ENCODE peak calls at places on chromosomes 13 and 19, in ten cellular contexts. Y is adrenal gland; D is thoracic aorta; V is CD4-positive, CD25-positive, alpha-beta regulatory T cell; X is effector memory CD4-positive, alpha-beta T cell; Q is tibial artery; E is DND-41; N is uterus; M is gastrocnemius medialis; G is esophagus squamous epithelium. O is an unnamed sample. For H3K36me3, the result is how much of the 10 kb centered on the place peaks cover.

GRCh38 chr13:72141845-72142470 is 275.0 kb upstream of the DACH1 start:
- DNase-seq in G (no peak), D (no peak), M (no peak), N (no peak), Y (peak), Q (no peak), V (no peak), E (no peak), X (no peak), O (no peak)

GRCh38 chr13:72656357-72656756 is 71.1 kb downstream of the MZT1 start:
- DNase-seq in Y (no peak), D (no peak), Q (no peak), N (no peak), G (no peak), X (no peak), M (no peak), E (no peak), V (no peak), O (no peak)

GRCh38 chr13:42001580-42001979 is 40.7 kb upstream of the VWA8 start:
- DNase-seq in Y (no peak), G (no peak), M (no peak), E (no peak), V (no peak), N (peak), D (no peak), X (no peak), Q (no peak), O (no peak)

GRCh38 chr13:109485136-109485794 is 301.1 kb downstream of the IRS2 start:
- DNase-seq in G (no peak), X (no peak), V (no peak), Q (no peak), N (no peak), E (no peak), D (no peak), M (no peak), Y (no peak), O (no peak)

GRCh38 chr13:101751488-101751887 is 299.0 kb downstream of the ITGBL1 start:
- DNase-seq in Y (no peak), D (no peak), E (no peak), V (no peak), X (no peak), G (no peak), M (no peak), Q (no peak), N (no peak), O (no peak)

GRCh38 chr19:52039169-52039568 is 9.5 kb downstream of the ZNF432 start:
- DNase-seq in X (no peak), G (no peak), V (no peak), D (no peak), N (no peak), Q (no peak), M (no peak), E (no peak), Y (no peak), O (no peak)

GRCh38 chr13:96003304-96003703 is 49.9 kb downstream of the UGGT2 start:
- DNase-seq in X (no peak), N (no peak), Y (no peak), Q (no peak), E (no peak), G (no peak), V (no peak), M (no peak), D (no peak), O (no peak)

GRCh38 chr19:14840206-14840605 is 5.2 kb upstream of the OR7A5 start:
- DNase-seq in V (no peak), M (no peak), N (no peak), G (no peak), X (no peak), D (no peak), Q (no peak), Y (no peak), E (no peak), O (no peak)

GRCh38 chr13:111383591-111384440 is 63.4 kb downstream of the TEX29 start:
- DNase-seq in M (no peak), D (no peak), G (no peak), Q (peak), X (no peak), Y (peak), V (no peak), E (no peak), N (no peak), O (no peak)

GRCh38 chr13:29994911-29995601 is 144.6 kb upstream of the UBL3 start:
- DNase-seq in X (no peak), D (no peak), E (no peak), Q (no peak), Y (no peak), G (no peak), V (no peak), N (peak), M (peak), O (no peak)

GRCh38 chr19:2405256-2405655 is 22.1 kb downstream of the TIMM13 start:
- DNase-seq in Q (no peak), V (no peak), D (no peak), Y (no peak), E (no peak), M (no peak), N (no peak), X (no peak), G (no peak), O (no peak)

GRCh38 chr19:49555600-49556411 is 24.6 kb downstream of the NOSIP start:
- DNase-seq in M (peak), G (no peak), Y (peak), V (peak), E (peak), N (peak), Q (peak), D (no peak), X (peak), O (peak)

GRCh38 chr19:10262771-10263170 is 8.1 kb upstream of the ICAM1 start:
- DNase-seq in E (no peak), Q (no peak), M (no peak), V (no peak), G (no peak), Y (no peak), D (no peak), N (no peak), X (no peak), O (no peak)

GRCh38 chr13:110399801-110400200 is 92.7 kb downstream of the COL4A2 start:
- DNase-seq in V (no peak), M (no peak), D (no peak), N (no peak), Q (no peak), G (no peak), E (no peak), Y (no peak), X (no peak), O (no peak)

GRCh38 chr13:58455094-58455493 is 823.5 kb downstream of the PCDH17 start:
- DNase-seq in E (no peak), M (no peak), Q (no peak), X (no peak), G (no peak), V (no peak), N (no peak), Y (no peak), D (no peak), O (no peak)

GRCh38 chr19:16654621-16655020 is 5.3 kb downstream of the SMIM7 start:
- DNase-seq in Q (no peak), D (no peak), M (no peak), V (no peak), N (no peak), G (no peak), X (no peak), E (no peak), Y (no peak), O (no peak)

GRCh38 chr19:18464646-18465045 is 26.7 kb upstream of the ISYNA1 start:
- DNase-seq in V (no peak), M (peak), G (no peak), N (peak), Q (peak), X (no peak), E (no peak), Y (peak), D (peak), O (peak)

GRCh38 chr13:94325660-94326059 is 153.8 kb downstream of the DCT start:
- DNase-seq in Q (no peak), E (no peak), G (no peak), M (no peak), Y (peak), V (no peak), X (no peak), D (no peak), N (no peak), O (no peak)

GRCh38 chr13:106567421-106568224 is at the start of gene ARGLU1:
- DNase-seq in Y (peak), N (peak), G (peak), X (peak), V (peak), Q (peak), E (peak), D (peak), M (peak), O (peak)

GRCh38 chr19:40896418-40896796 is 14.4 kb upstream of the CYP2A7 start:
- DNase-seq in Y (no peak), Q (no peak), G (no peak), V (no peak), D (no peak), M (no peak), X (no peak), N (no peak), E (no peak), O (no peak)

GRCh38 chr13:99577934-99578917 is 77.0 kb downstream of the TM9SF2 start:
- DNase-seq in X (no peak), Q (no peak), D (no peak), V (no peak), Y (peak), G (no peak), M (no peak), N (no peak), E (no peak), O (no peak)

GRCh38 chr13:73000027-73000674 is 58.7 kb upstream of the KLF5 start:
- DNase-seq in V (peak), Q (no peak), X (no peak), G (no peak), Y (no peak), N (no peak), E (no peak), M (no peak), D (no peak), O (no peak)

GRCh38 chr13:42633495-42633894 is 59.5 kb downstream of the TNFSF11 start:
- DNase-seq in N (no peak), Y (no peak), M (no peak), D (no peak), X (no peak), G (no peak), E (no peak), V (no peak), Q (no peak), O (no peak)

GRCh38 chr19:40807147-40808020 is 8.4 kb downstream of the EGLN2 start:
- DNase-seq in X (no peak), V (no peak), E (no peak), G (no peak), D (no peak), Q (no peak), N (no peak), Y (no peak), M (no peak), O (no peak)

GRCh38 chr13:97274782-97275252 is 52.7 kb downstream of the MBNL2 start:
- DNase-seq in X (no peak), D (no peak), G (no peak), Y (no peak), M (no peak), Q (no peak), N (no peak), V (no peak), E (no peak), O (no peak)

GRCh38 chr13:22939157-22939556 is 241.6 kb upstream of the SGCG start:
- DNase-seq in D (no peak), Q (no peak), G (no peak), Y (no peak), V (no peak), N (no peak), E (no peak), X (no peak), M (no peak), O (no peak)

GRCh38 chr19:10518444-10519361 is 1.5 kb upstream of the S1PR5 start:
- DNase-seq in N (no peak), V (no peak), E (no peak), D (no peak), M (no peak), Q (no peak), G (no peak), X (no peak), Y (no peak), O (no peak)

GRCh38 chr19:50204811-50205675 is 1.6 kb downstream of the MYH14 start:
- DNase-seq in X (no peak), G (no peak), E (no peak), M (peak), Q (no peak), N (no peak), Y (no peak), V (no peak), D (no peak), O (peak)

GRCh38 chr13:25114220-25114619 is 18.3 kb downstream of the PABPC3 start:
- DNase-seq in N (peak), E (peak), G (no peak), Y (peak), D (no peak), M (peak), Q (no peak), V (peak), X (peak), O (peak)

GRCh38 chr19:41426116-41426841 is 895 bp downstream of the B3GNT8 start:
- DNase-seq in D (no peak), M (no peak), X (no peak), Q (no peak), N (no peak), V (no peak), E (no peak), Y (no peak), G (no peak), O (no peak)

GRCh38 chr13:46492946-46493345 is 60.0 kb upstream of the LRCH1 start:
- DNase-seq in G (no peak), N (no peak), V (peak), M (no peak), X (no peak), Y (no peak), E (peak), Q (no peak), D (no peak), O (no peak)

DNA sequence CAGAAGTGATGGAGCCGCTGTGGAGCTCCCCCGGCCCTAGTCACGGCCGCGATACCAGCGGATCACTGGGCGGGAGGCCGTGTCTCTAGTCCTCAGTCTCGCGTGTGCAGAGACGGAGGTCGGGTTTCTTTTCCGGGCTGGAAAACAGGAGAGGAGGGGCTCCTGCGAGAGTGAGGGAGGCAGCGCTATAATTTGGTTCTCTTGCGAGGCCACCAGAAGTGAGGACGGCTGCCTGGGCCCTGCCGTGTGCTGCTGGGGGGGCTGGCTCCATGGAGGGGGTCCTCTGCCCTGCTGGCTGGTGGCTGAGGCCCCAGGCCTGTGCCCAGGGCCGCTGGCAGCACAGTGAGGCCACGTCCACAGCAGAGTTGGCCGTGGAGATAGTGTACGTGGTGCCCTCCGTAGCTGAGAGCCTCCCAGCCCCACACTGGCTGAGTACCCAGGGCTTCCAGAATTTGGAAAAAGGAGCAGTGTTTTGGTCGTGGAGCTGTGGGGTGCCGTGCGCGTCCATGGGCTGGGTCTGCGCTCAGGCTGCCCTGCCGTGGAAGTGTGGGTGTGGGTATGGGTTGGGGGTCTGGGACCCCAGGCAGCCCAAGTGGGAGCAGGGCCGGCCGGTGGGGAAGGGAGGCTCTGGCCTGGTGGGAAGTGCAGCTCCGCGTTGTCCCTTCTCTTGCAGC is 5.8 kb downstream of the PTBP1 start:
- DNase-seq in Q (no peak), E (no peak), N (no peak), X (no peak), D (no peak), V (no peak), M (no peak), Y (no peak), G (no peak), O (peak)
- H3K36me3 ChIP-seq in Q (half or more), E (half or more), N (under half), X (half or more), D (under half), V (under half), M (under half), Y (half or more), G (under half), O (half or more)

GRCh38 chr19:13016628-13017305 is 21.5 kb downstream of the NFIX start:
- DNase-seq in V (no peak), Y (no peak), D (no peak), M (no peak), N (no peak), E (no peak), Q (no peak), X (no peak), G (no peak), O (no peak)

GRCh38 chr19:13015361-13016231 is 20.3 kb downstream of the NFIX start:
- DNase-seq in V (no peak), Q (no peak), M (no peak), N (no peak), E (no peak), X (no peak), Y (no peak), G (no peak), D (no peak), O (no peak)

GRCh38 chr19:13017306-13018036 is 22.2 kb downstream of the NFIX start:
- DNase-seq in V (no peak), N (no peak), X (no peak), G (no peak), Q (no peak), Y (no peak), M (no peak), E (no peak), D (no peak), O (no peak)

GRCh38 chr19:13014921-13015280 is 19.6 kb downstream of the NFIX start:
- DNase-seq in N (no peak), Y (no peak), V (no peak), G (no peak), E (no peak), X (no peak), M (no peak), Q (no peak), D (no peak), O (no peak)

DNA sequence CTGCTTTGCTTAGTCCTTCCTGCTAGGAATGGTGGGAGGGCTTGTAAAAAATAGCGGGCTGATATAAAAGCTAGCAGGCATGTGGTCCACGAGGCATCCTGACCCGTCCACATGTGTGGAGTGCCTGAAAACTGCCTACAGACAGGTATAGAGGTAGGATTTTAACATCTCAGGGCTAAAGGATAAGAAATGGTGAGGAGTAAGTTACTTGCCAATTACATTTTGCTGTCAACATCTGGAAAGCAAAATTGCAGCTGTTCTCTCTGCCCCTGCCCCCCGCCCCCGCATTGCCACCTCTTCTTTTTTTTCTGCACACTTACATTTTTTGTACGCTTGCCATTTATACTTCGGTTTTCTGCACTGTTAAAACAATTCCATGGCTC is 21.0 kb downstream of the NFIX start:
- DNase-seq in M (no peak), V (no peak), N (no peak), X (no peak), G (no peak), E (no peak), Q (no peak), Y (no peak), D (no peak), O (no peak)
- H3K27ac ChIP-seq in M (peak), V (no peak), N (peak), X (no peak), G (peak), E (no peak), Q (peak), Y (no peak), D (peak), O (peak)

DNA sequence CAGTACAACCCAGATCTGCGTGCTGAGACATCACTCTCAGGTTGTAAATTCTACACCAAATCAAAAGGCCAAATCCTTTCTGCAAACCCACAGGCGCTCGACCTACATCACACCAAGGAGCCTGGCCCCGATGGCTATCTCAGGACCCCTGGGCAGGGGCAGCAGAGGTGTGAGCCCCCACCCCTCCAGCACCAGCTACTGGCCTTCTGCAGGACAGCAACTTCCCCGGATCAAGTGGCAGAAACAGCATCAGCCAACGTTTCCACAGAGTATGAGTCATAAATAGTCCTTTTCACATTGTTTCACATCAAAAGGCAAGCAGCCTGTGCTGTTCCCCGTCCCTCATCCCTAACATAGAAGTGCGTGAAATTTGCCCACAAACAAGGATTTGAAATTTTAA is 276.1 kb downstream of the ZNF536 start:
- DNase-seq in Q (no peak), V (no peak), Y (no peak), M (no peak), N (no peak), X (no peak), E (no peak), D (no peak), G (no peak), O (no peak)
- H3K4me3 ChIP-seq in Q (no peak), V (no peak), Y (no peak), M (no peak), N (no peak), X (no peak), E (no peak), D (no peak), G (no peak), O (no peak)

DNA sequence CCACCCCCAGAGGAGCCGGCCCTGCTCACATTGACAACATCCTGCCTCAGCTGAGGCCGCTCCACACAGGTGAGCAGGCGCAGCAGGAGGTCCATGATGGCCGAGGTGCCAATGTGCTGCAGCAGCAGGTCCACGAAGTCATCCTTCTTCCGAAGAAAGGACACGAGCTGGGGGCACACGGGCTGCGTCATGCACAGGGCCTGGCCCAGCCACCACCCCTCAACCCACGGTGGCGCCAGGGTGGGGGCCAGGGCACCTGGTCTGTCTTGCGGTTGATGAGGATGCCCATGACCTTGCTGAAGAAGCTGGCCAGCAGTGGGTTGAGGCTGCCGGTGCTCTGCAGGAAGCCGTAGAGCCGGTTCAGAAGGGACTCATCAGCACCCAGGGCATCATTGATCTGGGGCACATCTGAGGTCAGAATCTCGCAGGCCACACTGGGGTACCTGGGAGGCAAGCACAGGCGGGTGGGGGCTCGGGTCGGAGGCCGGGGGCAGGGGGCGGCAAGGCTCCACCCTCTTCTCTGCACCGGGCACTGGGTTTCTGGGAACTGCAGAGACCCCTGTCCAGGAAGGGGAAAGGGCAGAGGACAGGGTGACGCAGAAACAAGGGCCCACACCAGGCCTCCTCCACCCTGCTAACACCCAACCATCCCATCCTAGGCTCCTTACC is 13.4 kb downstream of the PPP6R1 start:
- DNase-seq in X (no peak), Q (no peak), Y (no peak), N (no peak), V (no peak), G (no peak), E (no peak), M (no peak), D (no peak), O (no peak)
- H3K36me3 ChIP-seq in X (half or more), Q (half or more), Y (half or more), N (under half), V (half or more), G (half or more), E (half or more), M (under half), D (half or more), O (half or more)

DNA sequence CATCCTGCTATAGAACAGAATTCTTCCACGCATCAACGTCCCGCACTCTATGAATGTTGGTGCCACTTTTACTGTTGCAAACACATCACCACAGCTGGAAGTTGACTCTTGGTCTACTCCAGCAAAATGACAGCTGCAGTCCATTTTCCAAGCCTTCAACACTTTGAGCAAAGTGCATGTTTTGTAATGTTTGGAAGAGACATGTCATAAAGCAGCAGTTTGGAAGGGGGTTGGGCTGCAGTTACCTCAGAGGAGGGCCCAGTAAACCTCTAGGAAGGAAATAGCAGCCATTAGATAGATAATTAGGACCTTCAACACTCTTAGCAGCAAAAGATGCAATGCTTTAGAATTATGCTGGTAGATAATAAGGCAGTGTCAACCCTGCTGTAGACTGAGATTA is 323.6 kb downstream of the TDRD3 start:
- DNase-seq in G (no peak), E (no peak), Q (no peak), X (no peak), N (no peak), M (no peak), V (no peak), D (no peak), Y (no peak), O (no peak)
- H3K27ac ChIP-seq in G (no peak), E (no peak), Q (no peak), X (no peak), N (no peak), M (no peak), V (no peak), D (no peak), Y (no peak), O (no peak)

O was measured in psoas muscle.